ENCODE peak calls at places on chromosome 19, in five cellular contexts. One of them, this sample, is unnamed.

GRCh38 chr19:10289167-10289835 is 451 bp upstream of the ICAM5 start:
- DNase-seq in HEK293T: peak
- DNase-seq in ELR: peak
- DNase-seq in adrenal gland: no peak
- DNase-seq in sciatic nerve: no peak
- DNase-seq in this sample: peak

GRCh38 chr19:46913852-46914430 is 53.1 kb downstream of the ARHGAP35 start:
- DNase-seq in adrenal gland: no peak
- DNase-seq in sciatic nerve: no peak
- DNase-seq in HEK293T: no peak
- DNase-seq in ELR: peak
- DNase-seq in this sample: no peak

GRCh38 chr19:4130635-4131438 is 6.9 kb upstream of the MAP2K2 start:
- DNase-seq in HEK293T: no peak
- DNase-seq in ELR: peak
- DNase-seq in adrenal gland: no peak
- DNase-seq in sciatic nerve: no peak
- DNase-seq in this sample: no peak

GRCh38 chr19:33448159-33448516 is 73.5 kb downstream of the PEPD start:
- DNase-seq in ELR: no peak
- DNase-seq in adrenal gland: no peak
- DNase-seq in HEK293T: no peak
- DNase-seq in sciatic nerve: no peak
- DNase-seq in this sample: no peak

GRCh38 chr19:7778081-7778480 is 15.0 kb downstream of the CLEC4M start:
- DNase-seq in adrenal gland: no peak
- DNase-seq in HEK293T: no peak
- DNase-seq in sciatic nerve: no peak
- DNase-seq in ELR: no peak
- DNase-seq in this sample: no peak

GRCh38 chr19:4580021-4580901 is 20.8 kb upstream of the SEMA6B start:
- DNase-seq in ELR: no peak
- DNase-seq in HEK293T: no peak
- DNase-seq in sciatic nerve: no peak
- DNase-seq in adrenal gland: no peak
- DNase-seq in this sample: no peak

GRCh38 chr19:44005968-44006367 is 3.2 kb downstream of the ZNF230 start:
- DNase-seq in ELR: peak
- DNase-seq in HEK293T: no peak
- DNase-seq in sciatic nerve: no peak
- DNase-seq in adrenal gland: no peak
- DNase-seq in this sample: no peak

GRCh38 chr19:5829567-5830315 is 9.8 kb downstream of the FUT6 start:
- DNase-seq in adrenal gland: no peak
- DNase-seq in ELR: no peak
- DNase-seq in sciatic nerve: no peak
- DNase-seq in HEK293T: no peak
- DNase-seq in this sample: no peak

GRCh38 chr19:48954595-48955307 is at the start of gene BAX:
- DNase-seq in HEK293T: peak
- DNase-seq in sciatic nerve: peak
- DNase-seq in ELR: peak
- DNase-seq in adrenal gland: peak
- DNase-seq in this sample: peak

GRCh38 chr19:49553451-49554271 is 25.9 kb downstream of the RCN3 start:
- DNase-seq in sciatic nerve: no peak
- DNase-seq in ELR: peak
- DNase-seq in adrenal gland: peak
- DNase-seq in HEK293T: no peak
- DNase-seq in this sample: no peak

GRCh38 chr19:49950590-49950948 is 10.4 kb downstream of the SIGLEC11 start:
- DNase-seq in sciatic nerve: no peak
- DNase-seq in adrenal gland: no peak
- DNase-seq in ELR: no peak
- DNase-seq in HEK293T: no peak
- DNase-seq in this sample: peak

GRCh38 chr19:3075605-3076431 is 13.5 kb upstream of the TLE5 start:
- DNase-seq in HEK293T: peak
- DNase-seq in sciatic nerve: peak
- DNase-seq in ELR: peak
- DNase-seq in adrenal gland: no peak
- DNase-seq in this sample: peak

GRCh38 chr19:5147971-5148793 is 179.3 kb downstream of the KDM4B start:
- DNase-seq in sciatic nerve: peak
- DNase-seq in adrenal gland: peak
- DNase-seq in ELR: no peak
- DNase-seq in HEK293T: no peak
- DNase-seq in this sample: no peak

GRCh38 chr19:1170938-1171754 is 2.9 kb downstream of the SBNO2 start:
- DNase-seq in HEK293T: no peak
- DNase-seq in ELR: no peak
- DNase-seq in adrenal gland: peak
- DNase-seq in sciatic nerve: peak
- DNase-seq in this sample: peak

GRCh38 chr19:33487901-33488817 is 33.4 kb downstream of the PEPD start:
- DNase-seq in adrenal gland: no peak
- DNase-seq in sciatic nerve: peak
- DNase-seq in ELR: no peak
- DNase-seq in HEK293T: no peak
- DNase-seq in this sample: no peak

GRCh38 chr19:54026656-54027055 is 35.2 kb downstream of the CACNG6 start:
- DNase-seq in sciatic nerve: no peak
- DNase-seq in HEK293T: no peak
- DNase-seq in adrenal gland: no peak
- DNase-seq in ELR: no peak
- DNase-seq in this sample: no peak

This sample was measured in ovary.